ENCODE peak calls at places on chromosomes 16 and 17, in four cellular contexts. One of them, this sample, is unnamed.
A peak's percentile ranks its signal among the peaks of the same experiment; 100 is the strongest.

GRCh38 chr16:15415411-15416070 is 18.8 kb upstream of the BMERB1 start:
- DNase-seq in activated naive CD8-positive, alpha-beta T cell treated with anti-CD3 and anti-CD28 coated beads, Interleukin-2, amount 50 U/mL, for 24 hours: no peak
- DNase-seq in astrocyte of the cerebellum: no peak
- DNase-seq in psoas muscle: no peak
- DNase-seq in this sample: no peak

GRCh38 chr17:28967240-28968135 is 16.2 kb upstream of the PHF12 start:
- DNase-seq in activated naive CD8-positive, alpha-beta T cell treated with anti-CD3 and anti-CD28 coated beads, Interleukin-2, amount 50 U/mL, for 24 hours: no peak
- DNase-seq in astrocyte of the cerebellum: no peak
- DNase-seq in psoas muscle: no peak
- DNase-seq in this sample: no peak

GRCh38 chr16:68083861-68084503 is 1.2 kb upstream of the NFATC3 start:
- DNase-seq in activated naive CD8-positive, alpha-beta T cell treated with anti-CD3 and anti-CD28 coated beads, Interleukin-2, amount 50 U/mL, for 24 hours: no peak
- DNase-seq in astrocyte of the cerebellum: no peak
- DNase-seq in psoas muscle: no peak
- DNase-seq in this sample: no peak

GRCh38 chr17:74832421-74832820 is 27.3 kb downstream of the GRIN2C start:
- DNase-seq in activated naive CD8-positive, alpha-beta T cell treated with anti-CD3 and anti-CD28 coated beads, Interleukin-2, amount 50 U/mL, for 24 hours: no peak
- DNase-seq in astrocyte of the cerebellum: no peak
- DNase-seq in psoas muscle: no peak
- DNase-seq in this sample: no peak

GRCh38 chr17:77495575-77495974 is 354.8 kb downstream of the SEC14L1 start:
- DNase-seq in activated naive CD8-positive, alpha-beta T cell treated with anti-CD3 and anti-CD28 coated beads, Interleukin-2, amount 50 U/mL, for 24 hours: no peak
- DNase-seq in astrocyte of the cerebellum: no peak
- DNase-seq in psoas muscle: no peak
- DNase-seq in this sample: no peak

GRCh38 chr17:4186244-4186920 is 43.4 kb downstream of the CYB5D2 start:
- DNase-seq in activated naive CD8-positive, alpha-beta T cell treated with anti-CD3 and anti-CD28 coated beads, Interleukin-2, amount 50 U/mL, for 24 hours: no peak
- DNase-seq in astrocyte of the cerebellum: no peak
- DNase-seq in psoas muscle: no peak
- DNase-seq in this sample: no peak

GRCh38 chr16:2585651-2586081 is 47.8 kb downstream of the PDPK1 start:
- DNase-seq in activated naive CD8-positive, alpha-beta T cell treated with anti-CD3 and anti-CD28 coated beads, Interleukin-2, amount 50 U/mL, for 24 hours: no peak
- DNase-seq in astrocyte of the cerebellum: no peak
- DNase-seq in psoas muscle: no peak
- DNase-seq in this sample: no peak

GRCh38 chr17:41404024-41404651 is 6.7 kb upstream of the KRT31 start:
- DNase-seq in activated naive CD8-positive, alpha-beta T cell treated with anti-CD3 and anti-CD28 coated beads, Interleukin-2, amount 50 U/mL, for 24 hours: peak; percentile 51
- DNase-seq in astrocyte of the cerebellum: peak; percentile 67
- DNase-seq in psoas muscle: no peak
- DNase-seq in this sample: no peak

GRCh38 chr16:77500286-77500598 is 65.4 kb upstream of the ADAMTS18 start:
- DNase-seq in activated naive CD8-positive, alpha-beta T cell treated with anti-CD3 and anti-CD28 coated beads, Interleukin-2, amount 50 U/mL, for 24 hours: no peak
- DNase-seq in astrocyte of the cerebellum: no peak
- DNase-seq in psoas muscle: no peak
- DNase-seq in this sample: no peak

GRCh38 chr17:81365148-81365600 is 30.1 kb upstream of the BAHCC1 start:
- DNase-seq in activated naive CD8-positive, alpha-beta T cell treated with anti-CD3 and anti-CD28 coated beads, Interleukin-2, amount 50 U/mL, for 24 hours: peak; percentile 40
- DNase-seq in astrocyte of the cerebellum: peak; percentile 53
- DNase-seq in psoas muscle: peak; percentile 63
- DNase-seq in this sample: no peak

GRCh38 chr16:22901563-22901962 is 87.6 kb downstream of the HS3ST2 start:
- DNase-seq in activated naive CD8-positive, alpha-beta T cell treated with anti-CD3 and anti-CD28 coated beads, Interleukin-2, amount 50 U/mL, for 24 hours: no peak
- DNase-seq in astrocyte of the cerebellum: no peak
- DNase-seq in psoas muscle: no peak
- DNase-seq in this sample: no peak

GRCh38 chr16:57016301-57016700 is 26.9 kb downstream of the NLRC5 start:
- DNase-seq in activated naive CD8-positive, alpha-beta T cell treated with anti-CD3 and anti-CD28 coated beads, Interleukin-2, amount 50 U/mL, for 24 hours: no peak
- DNase-seq in astrocyte of the cerebellum: no peak
- DNase-seq in psoas muscle: no peak
- DNase-seq in this sample: no peak

This sample was measured in smooth muscle cell of the brain vasculature.